ENCODE peak calls at places on chromosomes 7 and 10, in ten cellular contexts. One of them, this sample, is unnamed.

GRCh38 chr7:107387077-107387476 is 82.8 kb upstream of the GPR22 start:
- DNase-seq in GM13977: no peak
- DNase-seq in mammary epithelial cell: no peak
- DNase-seq in stimulated activated naive CD8-positive, alpha-beta T cell treated with anti-CD3 and anti-CD28 coated beads, Interleukin-15, Interleukin-2, amounts not matched to agents 100 U/mL and 50 U/mL, for 24 hours: no peak
- DNase-seq in hepatocyte: peak
- DNase-seq in hypothalamus: no peak
- DNase-seq in stimulated activated CD8-positive, alpha-beta memory T cell treated with anti-CD3 and anti-CD28 coated beads, Interleukin-4, amount 100 ng/mL, for 48 hours: no peak
- DNase-seq in stimulated activated CD4-positive, alpha-beta T cell treated with anti-CD3 and anti-CD28 coated beads, Interleukin-4, amount 100 ng/mL, for 24 hours: no peak
- DNase-seq in AG08395: no peak
- DNase-seq in globus pallidus: no peak
- DNase-seq in this sample: no peak

GRCh38 chr7:760006-760405 is 32.9 kb upstream of the PRKAR1B start:
- DNase-seq in mammary epithelial cell: no peak
- DNase-seq in stimulated activated CD8-positive, alpha-beta memory T cell treated with anti-CD3 and anti-CD28 coated beads, Interleukin-4, amount 100 ng/mL, for 48 hours: no peak
- DNase-seq in GM13977: no peak
- DNase-seq in AG08395: no peak
- DNase-seq in globus pallidus: no peak
- DNase-seq in hepatocyte: no peak
- DNase-seq in stimulated activated CD4-positive, alpha-beta T cell treated with anti-CD3 and anti-CD28 coated beads, Interleukin-4, amount 100 ng/mL, for 24 hours: no peak
- DNase-seq in stimulated activated naive CD8-positive, alpha-beta T cell treated with anti-CD3 and anti-CD28 coated beads, Interleukin-15, Interleukin-2, amounts not matched to agents 100 U/mL and 50 U/mL, for 24 hours: no peak
- DNase-seq in hypothalamus: no peak
- DNase-seq in this sample: no peak

GRCh38 chr10:73746721-73747120 is 2.5 kb downstream of the SEC24C start:
- DNase-seq in globus pallidus: no peak
- DNase-seq in stimulated activated CD4-positive, alpha-beta T cell treated with anti-CD3 and anti-CD28 coated beads, Interleukin-4, amount 100 ng/mL, for 24 hours: no peak
- DNase-seq in stimulated activated CD8-positive, alpha-beta memory T cell treated with anti-CD3 and anti-CD28 coated beads, Interleukin-4, amount 100 ng/mL, for 48 hours: peak
- DNase-seq in hepatocyte: no peak
- DNase-seq in mammary epithelial cell: no peak
- DNase-seq in hypothalamus: no peak
- DNase-seq in AG08395: no peak
- DNase-seq in GM13977: no peak
- DNase-seq in stimulated activated naive CD8-positive, alpha-beta T cell treated with anti-CD3 and anti-CD28 coated beads, Interleukin-15, Interleukin-2, amounts not matched to agents 100 U/mL and 50 U/mL, for 24 hours: no peak
- DNase-seq in this sample: no peak

GRCh38 chr10:131213651-131214505 is 97.6 kb downstream of the TCERG1L start:
- DNase-seq in hepatocyte: peak
- DNase-seq in mammary epithelial cell: no peak
- DNase-seq in stimulated activated naive CD8-positive, alpha-beta T cell treated with anti-CD3 and anti-CD28 coated beads, Interleukin-15, Interleukin-2, amounts not matched to agents 100 U/mL and 50 U/mL, for 24 hours: no peak
- DNase-seq in stimulated activated CD8-positive, alpha-beta memory T cell treated with anti-CD3 and anti-CD28 coated beads, Interleukin-4, amount 100 ng/mL, for 48 hours: no peak
- DNase-seq in hypothalamus: no peak
- DNase-seq in stimulated activated CD4-positive, alpha-beta T cell treated with anti-CD3 and anti-CD28 coated beads, Interleukin-4, amount 100 ng/mL, for 24 hours: no peak
- DNase-seq in GM13977: no peak
- DNase-seq in AG08395: no peak
- DNase-seq in globus pallidus: no peak
- DNase-seq in this sample: no peak

GRCh38 chr7:133489906-133490305 is 237.0 kb downstream of the EXOC4 start:
- DNase-seq in GM13977: no peak
- DNase-seq in stimulated activated CD8-positive, alpha-beta memory T cell treated with anti-CD3 and anti-CD28 coated beads, Interleukin-4, amount 100 ng/mL, for 48 hours: no peak
- DNase-seq in AG08395: no peak
- DNase-seq in hypothalamus: no peak
- DNase-seq in mammary epithelial cell: no peak
- DNase-seq in hepatocyte: no peak
- DNase-seq in stimulated activated naive CD8-positive, alpha-beta T cell treated with anti-CD3 and anti-CD28 coated beads, Interleukin-15, Interleukin-2, amounts not matched to agents 100 U/mL and 50 U/mL, for 24 hours: no peak
- DNase-seq in globus pallidus: no peak
- DNase-seq in stimulated activated CD4-positive, alpha-beta T cell treated with anti-CD3 and anti-CD28 coated beads, Interleukin-4, amount 100 ng/mL, for 24 hours: no peak
- DNase-seq in this sample: no peak

GRCh38 chr7:152335900-152336571 is 99.8 kb downstream of the KMT2C start:
- DNase-seq in stimulated activated CD4-positive, alpha-beta T cell treated with anti-CD3 and anti-CD28 coated beads, Interleukin-4, amount 100 ng/mL, for 24 hours: no peak
- DNase-seq in hepatocyte: no peak
- DNase-seq in stimulated activated CD8-positive, alpha-beta memory T cell treated with anti-CD3 and anti-CD28 coated beads, Interleukin-4, amount 100 ng/mL, for 48 hours: no peak
- DNase-seq in globus pallidus: peak
- DNase-seq in AG08395: no peak
- DNase-seq in stimulated activated naive CD8-positive, alpha-beta T cell treated with anti-CD3 and anti-CD28 coated beads, Interleukin-15, Interleukin-2, amounts not matched to agents 100 U/mL and 50 U/mL, for 24 hours: no peak
- DNase-seq in mammary epithelial cell: no peak
- DNase-seq in GM13977: no peak
- DNase-seq in hypothalamus: no peak
- DNase-seq in this sample: no peak

GRCh38 chr10:122165914-122166313 is 105.2 kb upstream of the BTBD16 start:
- DNase-seq in GM13977: no peak
- DNase-seq in mammary epithelial cell: no peak
- DNase-seq in stimulated activated CD8-positive, alpha-beta memory T cell treated with anti-CD3 and anti-CD28 coated beads, Interleukin-4, amount 100 ng/mL, for 48 hours: no peak
- DNase-seq in hypothalamus: no peak
- DNase-seq in globus pallidus: no peak
- DNase-seq in stimulated activated naive CD8-positive, alpha-beta T cell treated with anti-CD3 and anti-CD28 coated beads, Interleukin-15, Interleukin-2, amounts not matched to agents 100 U/mL and 50 U/mL, for 24 hours: no peak
- DNase-seq in stimulated activated CD4-positive, alpha-beta T cell treated with anti-CD3 and anti-CD28 coated beads, Interleukin-4, amount 100 ng/mL, for 24 hours: no peak
- DNase-seq in AG08395: no peak
- DNase-seq in hepatocyte: no peak
- DNase-seq in this sample: no peak

GRCh38 chr10:46524471-46525176 is 31.8 kb downstream of the GPRIN2 start:
- DNase-seq in hepatocyte: no peak
- DNase-seq in mammary epithelial cell: peak
- DNase-seq in globus pallidus: no peak
- DNase-seq in stimulated activated CD8-positive, alpha-beta memory T cell treated with anti-CD3 and anti-CD28 coated beads, Interleukin-4, amount 100 ng/mL, for 48 hours: no peak
- DNase-seq in stimulated activated naive CD8-positive, alpha-beta T cell treated with anti-CD3 and anti-CD28 coated beads, Interleukin-15, Interleukin-2, amounts not matched to agents 100 U/mL and 50 U/mL, for 24 hours: peak
- DNase-seq in GM13977: no peak
- DNase-seq in stimulated activated CD4-positive, alpha-beta T cell treated with anti-CD3 and anti-CD28 coated beads, Interleukin-4, amount 100 ng/mL, for 24 hours: no peak
- DNase-seq in hypothalamus: no peak
- DNase-seq in AG08395: no peak
- DNase-seq in this sample: peak

GRCh38 chr7:139232377-139232717 is 1.3 kb downstream of the UBN2 start:
- DNase-seq in AG08395: no peak
- DNase-seq in GM13977: no peak
- DNase-seq in hypothalamus: no peak
- DNase-seq in mammary epithelial cell: no peak
- DNase-seq in stimulated activated CD8-positive, alpha-beta memory T cell treated with anti-CD3 and anti-CD28 coated beads, Interleukin-4, amount 100 ng/mL, for 48 hours: no peak
- DNase-seq in stimulated activated naive CD8-positive, alpha-beta T cell treated with anti-CD3 and anti-CD28 coated beads, Interleukin-15, Interleukin-2, amounts not matched to agents 100 U/mL and 50 U/mL, for 24 hours: no peak
- DNase-seq in stimulated activated CD4-positive, alpha-beta T cell treated with anti-CD3 and anti-CD28 coated beads, Interleukin-4, amount 100 ng/mL, for 24 hours: peak
- DNase-seq in hepatocyte: no peak
- DNase-seq in globus pallidus: peak
- DNase-seq in this sample: peak

GRCh38 chr10:100998183-100998990 is 1.2 kb upstream of the LZTS2 start:
- DNase-seq in stimulated activated CD4-positive, alpha-beta T cell treated with anti-CD3 and anti-CD28 coated beads, Interleukin-4, amount 100 ng/mL, for 24 hours: peak
- DNase-seq in stimulated activated CD8-positive, alpha-beta memory T cell treated with anti-CD3 and anti-CD28 coated beads, Interleukin-4, amount 100 ng/mL, for 48 hours: peak
- DNase-seq in mammary epithelial cell: peak
- DNase-seq in GM13977: peak
- DNase-seq in hypothalamus: peak
- DNase-seq in stimulated activated naive CD8-positive, alpha-beta T cell treated with anti-CD3 and anti-CD28 coated beads, Interleukin-15, Interleukin-2, amounts not matched to agents 100 U/mL and 50 U/mL, for 24 hours: peak
- DNase-seq in AG08395: peak
- DNase-seq in globus pallidus: peak
- DNase-seq in hepatocyte: peak
- DNase-seq in this sample: peak

GRCh38 chr7:111381590-111381989 is 180.7 kb downstream of the IMMP2L start:
- DNase-seq in hepatocyte: no peak
- DNase-seq in mammary epithelial cell: no peak
- DNase-seq in AG08395: no peak
- DNase-seq in globus pallidus: no peak
- DNase-seq in GM13977: no peak
- DNase-seq in stimulated activated CD4-positive, alpha-beta T cell treated with anti-CD3 and anti-CD28 coated beads, Interleukin-4, amount 100 ng/mL, for 24 hours: no peak
- DNase-seq in hypothalamus: no peak
- DNase-seq in stimulated activated CD8-positive, alpha-beta memory T cell treated with anti-CD3 and anti-CD28 coated beads, Interleukin-4, amount 100 ng/mL, for 48 hours: no peak
- DNase-seq in stimulated activated naive CD8-positive, alpha-beta T cell treated with anti-CD3 and anti-CD28 coated beads, Interleukin-15, Interleukin-2, amounts not matched to agents 100 U/mL and 50 U/mL, for 24 hours: no peak
- DNase-seq in this sample: no peak

GRCh38 chr7:113267271-113267670 is 148.9 kb upstream of the SMIM30 start:
- DNase-seq in mammary epithelial cell: peak
- DNase-seq in hypothalamus: no peak
- DNase-seq in AG08395: peak
- DNase-seq in globus pallidus: no peak
- DNase-seq in stimulated activated naive CD8-positive, alpha-beta T cell treated with anti-CD3 and anti-CD28 coated beads, Interleukin-15, Interleukin-2, amounts not matched to agents 100 U/mL and 50 U/mL, for 24 hours: no peak
- DNase-seq in stimulated activated CD4-positive, alpha-beta T cell treated with anti-CD3 and anti-CD28 coated beads, Interleukin-4, amount 100 ng/mL, for 24 hours: no peak
- DNase-seq in GM13977: no peak
- DNase-seq in stimulated activated CD8-positive, alpha-beta memory T cell treated with anti-CD3 and anti-CD28 coated beads, Interleukin-4, amount 100 ng/mL, for 48 hours: no peak
- DNase-seq in hepatocyte: no peak
- DNase-seq in this sample: no peak

GRCh38 chr10:75926763-75927162 is 495.3 kb downstream of the LRMDA start:
- DNase-seq in stimulated activated naive CD8-positive, alpha-beta T cell treated with anti-CD3 and anti-CD28 coated beads, Interleukin-15, Interleukin-2, amounts not matched to agents 100 U/mL and 50 U/mL, for 24 hours: peak
- DNase-seq in mammary epithelial cell: no peak
- DNase-seq in GM13977: no peak
- DNase-seq in stimulated activated CD4-positive, alpha-beta T cell treated with anti-CD3 and anti-CD28 coated beads, Interleukin-4, amount 100 ng/mL, for 24 hours: no peak
- DNase-seq in globus pallidus: peak
- DNase-seq in hepatocyte: no peak
- DNase-seq in hypothalamus: no peak
- DNase-seq in stimulated activated CD8-positive, alpha-beta memory T cell treated with anti-CD3 and anti-CD28 coated beads, Interleukin-4, amount 100 ng/mL, for 48 hours: no peak
- DNase-seq in AG08395: peak
- DNase-seq in this sample: no peak

GRCh38 chr7:122674502-122674901 is 24.4 kb downstream of the RNF133 start:
- DNase-seq in hypothalamus: no peak
- DNase-seq in hepatocyte: no peak
- DNase-seq in stimulated activated CD4-positive, alpha-beta T cell treated with anti-CD3 and anti-CD28 coated beads, Interleukin-4, amount 100 ng/mL, for 24 hours: no peak
- DNase-seq in stimulated activated CD8-positive, alpha-beta memory T cell treated with anti-CD3 and anti-CD28 coated beads, Interleukin-4, amount 100 ng/mL, for 48 hours: no peak
- DNase-seq in GM13977: no peak
- DNase-seq in AG08395: peak
- DNase-seq in globus pallidus: no peak
- DNase-seq in stimulated activated naive CD8-positive, alpha-beta T cell treated with anti-CD3 and anti-CD28 coated beads, Interleukin-15, Interleukin-2, amounts not matched to agents 100 U/mL and 50 U/mL, for 24 hours: no peak
- DNase-seq in mammary epithelial cell: peak
- DNase-seq in this sample: no peak

GRCh38 chr10:31707578-31708411 is 220.8 kb downstream of the ARHGAP12 start:
- DNase-seq in mammary epithelial cell: peak
- DNase-seq in globus pallidus: peak
- DNase-seq in hepatocyte: peak
- DNase-seq in hypothalamus: peak
- DNase-seq in stimulated activated naive CD8-positive, alpha-beta T cell treated with anti-CD3 and anti-CD28 coated beads, Interleukin-15, Interleukin-2, amounts not matched to agents 100 U/mL and 50 U/mL, for 24 hours: peak
- DNase-seq in GM13977: peak
- DNase-seq in stimulated activated CD4-positive, alpha-beta T cell treated with anti-CD3 and anti-CD28 coated beads, Interleukin-4, amount 100 ng/mL, for 24 hours: peak
- DNase-seq in stimulated activated CD8-positive, alpha-beta memory T cell treated with anti-CD3 and anti-CD28 coated beads, Interleukin-4, amount 100 ng/mL, for 48 hours: peak
- DNase-seq in AG08395: peak
- DNase-seq in this sample: peak

GRCh38 chr7:136938476-136938875 is 70.0 kb downstream of the CHRM2 start:
- DNase-seq in mammary epithelial cell: no peak
- DNase-seq in stimulated activated CD8-positive, alpha-beta memory T cell treated with anti-CD3 and anti-CD28 coated beads, Interleukin-4, amount 100 ng/mL, for 48 hours: no peak
- DNase-seq in hypothalamus: no peak
- DNase-seq in globus pallidus: no peak
- DNase-seq in stimulated activated CD4-positive, alpha-beta T cell treated with anti-CD3 and anti-CD28 coated beads, Interleukin-4, amount 100 ng/mL, for 24 hours: no peak
- DNase-seq in stimulated activated naive CD8-positive, alpha-beta T cell treated with anti-CD3 and anti-CD28 coated beads, Interleukin-15, Interleukin-2, amounts not matched to agents 100 U/mL and 50 U/mL, for 24 hours: no peak
- DNase-seq in hepatocyte: no peak
- DNase-seq in AG08395: no peak
- DNase-seq in GM13977: no peak
- DNase-seq in this sample: no peak

GRCh38 chr10:59175538-59176240 is 754 bp upstream of the PHYHIPL start:
- DNase-seq in AG08395: no peak
- DNase-seq in GM13977: no peak
- DNase-seq in stimulated activated CD8-positive, alpha-beta memory T cell treated with anti-CD3 and anti-CD28 coated beads, Interleukin-4, amount 100 ng/mL, for 48 hours: no peak
- DNase-seq in mammary epithelial cell: peak
- DNase-seq in hepatocyte: peak
- DNase-seq in stimulated activated CD4-positive, alpha-beta T cell treated with anti-CD3 and anti-CD28 coated beads, Interleukin-4, amount 100 ng/mL, for 24 hours: no peak
- DNase-seq in hypothalamus: peak
- DNase-seq in stimulated activated naive CD8-positive, alpha-beta T cell treated with anti-CD3 and anti-CD28 coated beads, Interleukin-15, Interleukin-2, amounts not matched to agents 100 U/mL and 50 U/mL, for 24 hours: no peak
- DNase-seq in globus pallidus: peak
- DNase-seq in this sample: no peak

GRCh38 chr10:132496360-132497082 is 41.1 kb upstream of the INPP5A start:
- DNase-seq in globus pallidus: no peak
- DNase-seq in stimulated activated CD4-positive, alpha-beta T cell treated with anti-CD3 and anti-CD28 coated beads, Interleukin-4, amount 100 ng/mL, for 24 hours: no peak
- DNase-seq in mammary epithelial cell: no peak
- DNase-seq in hypothalamus: no peak
- DNase-seq in GM13977: no peak
- DNase-seq in stimulated activated naive CD8-positive, alpha-beta T cell treated with anti-CD3 and anti-CD28 coated beads, Interleukin-15, Interleukin-2, amounts not matched to agents 100 U/mL and 50 U/mL, for 24 hours: no peak
- DNase-seq in hepatocyte: no peak
- DNase-seq in AG08395: no peak
- DNase-seq in stimulated activated CD8-positive, alpha-beta memory T cell treated with anti-CD3 and anti-CD28 coated beads, Interleukin-4, amount 100 ng/mL, for 48 hours: no peak
- DNase-seq in this sample: no peak

GRCh38 chr7:135710417-135711138 is 17.4 kb downstream of the SLC13A4 start:
- DNase-seq in mammary epithelial cell: no peak
- DNase-seq in stimulated activated CD8-positive, alpha-beta memory T cell treated with anti-CD3 and anti-CD28 coated beads, Interleukin-4, amount 100 ng/mL, for 48 hours: peak
- DNase-seq in hypothalamus: no peak
- DNase-seq in GM13977: peak
- DNase-seq in globus pallidus: no peak
- DNase-seq in AG08395: no peak
- DNase-seq in stimulated activated naive CD8-positive, alpha-beta T cell treated with anti-CD3 and anti-CD28 coated beads, Interleukin-15, Interleukin-2, amounts not matched to agents 100 U/mL and 50 U/mL, for 24 hours: peak
- DNase-seq in stimulated activated CD4-positive, alpha-beta T cell treated with anti-CD3 and anti-CD28 coated beads, Interleukin-4, amount 100 ng/mL, for 24 hours: no peak
- DNase-seq in hepatocyte: peak
- DNase-seq in this sample: peak

GRCh38 chr7:2610898-2611297 is 20.9 kb upstream of the TTYH3 start:
- DNase-seq in mammary epithelial cell: no peak
- DNase-seq in hepatocyte: no peak
- DNase-seq in globus pallidus: no peak
- DNase-seq in stimulated activated CD8-positive, alpha-beta memory T cell treated with anti-CD3 and anti-CD28 coated beads, Interleukin-4, amount 100 ng/mL, for 48 hours: no peak
- DNase-seq in hypothalamus: no peak
- DNase-seq in stimulated activated naive CD8-positive, alpha-beta T cell treated with anti-CD3 and anti-CD28 coated beads, Interleukin-15, Interleukin-2, amounts not matched to agents 100 U/mL and 50 U/mL, for 24 hours: no peak
- DNase-seq in stimulated activated CD4-positive, alpha-beta T cell treated with anti-CD3 and anti-CD28 coated beads, Interleukin-4, amount 100 ng/mL, for 24 hours: no peak
- DNase-seq in GM13977: no peak
- DNase-seq in AG08395: no peak
- DNase-seq in this sample: no peak

GRCh38 chr7:92621026-92621540 is 30.9 kb upstream of the FAM133B start:
- DNase-seq in stimulated activated CD4-positive, alpha-beta T cell treated with anti-CD3 and anti-CD28 coated beads, Interleukin-4, amount 100 ng/mL, for 24 hours: peak
- DNase-seq in hypothalamus: peak
- DNase-seq in hepatocyte: peak
- DNase-seq in stimulated activated naive CD8-positive, alpha-beta T cell treated with anti-CD3 and anti-CD28 coated beads, Interleukin-15, Interleukin-2, amounts not matched to agents 100 U/mL and 50 U/mL, for 24 hours: peak
- DNase-seq in AG08395: peak
- DNase-seq in stimulated activated CD8-positive, alpha-beta memory T cell treated with anti-CD3 and anti-CD28 coated beads, Interleukin-4, amount 100 ng/mL, for 48 hours: peak
- DNase-seq in globus pallidus: peak
- DNase-seq in mammary epithelial cell: peak
- DNase-seq in GM13977: peak
- DNase-seq in this sample: peak

GRCh38 chr7:1059200-1060091 is 15.1 kb downstream of the GPR146 start:
- DNase-seq in stimulated activated CD8-positive, alpha-beta memory T cell treated with anti-CD3 and anti-CD28 coated beads, Interleukin-4, amount 100 ng/mL, for 48 hours: peak
- DNase-seq in hypothalamus: no peak
- DNase-seq in mammary epithelial cell: no peak
- DNase-seq in hepatocyte: peak
- DNase-seq in globus pallidus: no peak
- DNase-seq in stimulated activated CD4-positive, alpha-beta T cell treated with anti-CD3 and anti-CD28 coated beads, Interleukin-4, amount 100 ng/mL, for 24 hours: no peak
- DNase-seq in stimulated activated naive CD8-positive, alpha-beta T cell treated with anti-CD3 and anti-CD28 coated beads, Interleukin-15, Interleukin-2, amounts not matched to agents 100 U/mL and 50 U/mL, for 24 hours: no peak
- DNase-seq in GM13977: no peak
- DNase-seq in AG08395: no peak
- DNase-seq in this sample: peak